ENCODE peak calls at places on chromosomes 16 and 17, in seven cellular contexts. I is left cardiac atrium; D is effector memory CD8-positive, alpha-beta T cell; U is HepG2; E is omental fat pad; N is stimulated activated naive B cell treated with anti-CD40 and anti-IgM and Interleukin-4, amounts not matched to agents 10 μg/mL and 1 μg/mL and 100 μg/mL, for 72 hours; F is aorta. M is an unnamed sample.

GRCh38 chr17:44356241-44356640 is 7.4 kb downstream of the FAM171A2 start:
- ATAC-seq in I (no peak), D (no peak), U (peak), E (no peak), N (no peak), F (no peak), M (no peak)

GRCh38 chr17:16971458-16972338 is at the start of gene TNFRSF13B:
- ATAC-seq in I (no peak), D (no peak), U (no peak), E (no peak), N (peak), F (no peak), M (no peak)

GRCh38 chr17:20234266-20234665 is 225.1 kb downstream of the SPECC1 start:
- ATAC-seq in I (no peak), D (peak), U (no peak), E (no peak), N (no peak), F (no peak), M (no peak)

GRCh38 chr16:23608194-23608593 is 12.1 kb upstream of the NDUFAB1 start:
- ATAC-seq in I (peak), D (no peak), U (no peak), E (no peak), N (no peak), F (no peak), M (no peak)

GRCh38 chr17:35227546-35227945 is 15.3 kb upstream of the SLFN5 start:
- ATAC-seq in I (no peak), D (no peak), U (no peak), E (no peak), N (no peak), F (no peak), M (no peak)

GRCh38 chr17:18229771-18230170 is 4.3 kb downstream of the LLGL1 start:
- ATAC-seq in I (no peak), D (no peak), U (no peak), E (no peak), N (no peak), F (no peak), M (no peak)

GRCh38 chr17:41406205-41406604 is 8.8 kb upstream of the KRT31 start:
- ATAC-seq in I (peak), D (no peak), U (peak), E (no peak), N (no peak), F (no peak), M (no peak)

GRCh38 chr17:57424777-57425188 is 168.5 kb downstream of the MSI2 start:
- ATAC-seq in I (peak), D (no peak), U (peak), E (no peak), N (no peak), F (no peak), M (no peak)

GRCh38 chr17:40260528-40260927 is 27.2 kb upstream of the CDC6 start:
- ATAC-seq in I (peak), D (no peak), U (no peak), E (no peak), N (no peak), F (peak), M (no peak)

GRCh38 chr16:66082424-66082823 is 284.1 kb upstream of the CDH5 start:
- ATAC-seq in I (no peak), D (no peak), U (no peak), E (no peak), N (no peak), F (no peak), M (no peak)

M was measured in gastroesophageal sphincter.